ENCODE peak calls at places on chromosomes 11 and 22, in nine cellular contexts. One of them, this sample, is unnamed.

GRCh38 chr11:75152651-75153553 is 2.0 kb downstream of the SLCO2B1 start:
- DNase-seq in A549: no peak
- DNase-seq in HL-60: no peak
- DNase-seq in GM23338: no peak
- DNase-seq in Panc1: no peak
- DNase-seq in coronary artery: no peak
- DNase-seq in PC-3: no peak
- DNase-seq in astrocyte: no peak
- DNase-seq in left ventricle myocardium inferior: no peak
- DNase-seq in this sample: no peak

GRCh38 chr11:120102050-120102861 is 35.7 kb downstream of the TRIM29 start:
- DNase-seq in GM23338: no peak
- DNase-seq in left ventricle myocardium inferior: no peak
- DNase-seq in coronary artery: no peak
- DNase-seq in HL-60: no peak
- DNase-seq in Panc1: no peak
- DNase-seq in A549: no peak
- DNase-seq in astrocyte: no peak
- DNase-seq in PC-3: no peak
- DNase-seq in this sample: no peak

GRCh38 chr22:22410121-22410520 is 98.4 kb downstream of the ZNF280B start:
- DNase-seq in GM23338: no peak
- DNase-seq in Panc1: no peak
- DNase-seq in HL-60: peak
- DNase-seq in coronary artery: no peak
- DNase-seq in left ventricle myocardium inferior: peak
- DNase-seq in PC-3: no peak
- DNase-seq in A549: no peak
- DNase-seq in astrocyte: no peak
- DNase-seq in this sample: no peak

GRCh38 chr11:76553554-76554476 is 109.0 kb downstream of the EMSY start:
- DNase-seq in Panc1: no peak
- DNase-seq in HL-60: no peak
- DNase-seq in GM23338: no peak
- DNase-seq in PC-3: no peak
- DNase-seq in astrocyte: no peak
- DNase-seq in left ventricle myocardium inferior: no peak
- DNase-seq in coronary artery: no peak
- DNase-seq in A549: no peak
- DNase-seq in this sample: no peak

GRCh38 chr11:101128571-101129202 is 926 bp downstream of the PGR start:
- DNase-seq in left ventricle myocardium inferior: no peak
- DNase-seq in PC-3: no peak
- DNase-seq in GM23338: peak
- DNase-seq in Panc1: no peak
- DNase-seq in HL-60: no peak
- DNase-seq in coronary artery: peak
- DNase-seq in A549: no peak
- DNase-seq in astrocyte: no peak
- DNase-seq in this sample: no peak

GRCh38 chr22:46142548-46143490 is 7.5 kb upstream of the PPARA start:
- DNase-seq in coronary artery: no peak
- DNase-seq in Panc1: no peak
- DNase-seq in PC-3: no peak
- DNase-seq in left ventricle myocardium inferior: no peak
- DNase-seq in astrocyte: no peak
- DNase-seq in GM23338: no peak
- DNase-seq in A549: no peak
- DNase-seq in HL-60: no peak
- DNase-seq in this sample: no peak

GRCh38 chr22:17804331-17805080 is 30.2 kb upstream of the BID start:
- DNase-seq in left ventricle myocardium inferior: no peak
- DNase-seq in Panc1: no peak
- DNase-seq in astrocyte: no peak
- DNase-seq in coronary artery: no peak
- DNase-seq in A549: no peak
- DNase-seq in GM23338: no peak
- DNase-seq in PC-3: no peak
- DNase-seq in HL-60: no peak
- DNase-seq in this sample: no peak

GRCh38 chr11:95269402-95269801 is 38.4 kb upstream of the SESN3 start:
- DNase-seq in Panc1: no peak
- DNase-seq in GM23338: no peak
- DNase-seq in A549: no peak
- DNase-seq in PC-3: no peak
- DNase-seq in left ventricle myocardium inferior: no peak
- DNase-seq in HL-60: no peak
- DNase-seq in coronary artery: no peak
- DNase-seq in astrocyte: no peak
- DNase-seq in this sample: no peak

GRCh38 chr11:129354688-129355087 is 21.0 kb upstream of the BARX2 start:
- DNase-seq in coronary artery: no peak
- DNase-seq in HL-60: no peak
- DNase-seq in Panc1: no peak
- DNase-seq in PC-3: no peak
- DNase-seq in astrocyte: no peak
- DNase-seq in left ventricle myocardium inferior: no peak
- DNase-seq in GM23338: no peak
- DNase-seq in A549: no peak
- DNase-seq in this sample: no peak

GRCh38 chr22:46931881-46932280 is 169.4 kb downstream of the TBC1D22A start:
- DNase-seq in coronary artery: no peak
- DNase-seq in left ventricle myocardium inferior: no peak
- DNase-seq in GM23338: no peak
- DNase-seq in A549: no peak
- DNase-seq in astrocyte: peak
- DNase-seq in Panc1: no peak
- DNase-seq in PC-3: peak
- DNase-seq in HL-60: no peak
- DNase-seq in this sample: peak

GRCh38 chr11:128643661-128644060 is 50.2 kb upstream of the FLI1 start:
- DNase-seq in Panc1: no peak
- DNase-seq in left ventricle myocardium inferior: no peak
- DNase-seq in HL-60: no peak
- DNase-seq in A549: no peak
- DNase-seq in astrocyte: no peak
- DNase-seq in PC-3: no peak
- DNase-seq in coronary artery: no peak
- DNase-seq in GM23338: peak
- DNase-seq in this sample: no peak

GRCh38 chr11:2929511-2929879 is 275 bp upstream of the PHLDA2 start:
- DNase-seq in GM23338: no peak
- DNase-seq in HL-60: peak
- DNase-seq in astrocyte: peak
- DNase-seq in PC-3: peak
- DNase-seq in Panc1: no peak
- DNase-seq in coronary artery: no peak
- DNase-seq in A549: peak
- DNase-seq in left ventricle myocardium inferior: no peak
- DNase-seq in this sample: peak

GRCh38 chr22:39999144-39999757 is 4.5 kb downstream of the FAM83F start:
- DNase-seq in GM23338: no peak
- DNase-seq in A549: peak
- DNase-seq in left ventricle myocardium inferior: no peak
- DNase-seq in Panc1: no peak
- DNase-seq in HL-60: no peak
- DNase-seq in coronary artery: peak
- DNase-seq in astrocyte: peak
- DNase-seq in PC-3: no peak
- DNase-seq in this sample: peak

GRCh38 chr22:40006641-40007040 is 11.9 kb downstream of the FAM83F start:
- DNase-seq in coronary artery: no peak
- DNase-seq in astrocyte: no peak
- DNase-seq in GM23338: no peak
- DNase-seq in left ventricle myocardium inferior: no peak
- DNase-seq in PC-3: no peak
- DNase-seq in HL-60: no peak
- DNase-seq in Panc1: no peak
- DNase-seq in A549: no peak
- DNase-seq in this sample: no peak

GRCh38 chr22:49790912-49791311 is 36.8 kb downstream of the BRD1 start:
- DNase-seq in coronary artery: no peak
- DNase-seq in left ventricle myocardium inferior: no peak
- DNase-seq in GM23338: no peak
- DNase-seq in Panc1: no peak
- DNase-seq in PC-3: no peak
- DNase-seq in HL-60: no peak
- DNase-seq in A549: no peak
- DNase-seq in astrocyte: no peak
- DNase-seq in this sample: no peak

GRCh38 chr11:102010776-102011500 is 36.3 kb upstream of the CFAP300 start:
- DNase-seq in GM23338: peak
- DNase-seq in coronary artery: no peak
- DNase-seq in astrocyte: peak
- DNase-seq in A549: peak
- DNase-seq in left ventricle myocardium inferior: peak
- DNase-seq in PC-3: peak
- DNase-seq in Panc1: peak
- DNase-seq in HL-60: no peak
- DNase-seq in this sample: peak

GRCh38 chr11:130634981-130635473 is 186.6 kb downstream of the ADAMTS15 start:
- DNase-seq in left ventricle myocardium inferior: no peak
- DNase-seq in Panc1: peak
- DNase-seq in PC-3: peak
- DNase-seq in GM23338: no peak
- DNase-seq in coronary artery: peak
- DNase-seq in A549: peak
- DNase-seq in astrocyte: peak
- DNase-seq in HL-60: no peak
- DNase-seq in this sample: peak

GRCh38 chr22:47165338-47165931 is 403.0 kb downstream of the TBC1D22A start:
- DNase-seq in PC-3: no peak
- DNase-seq in coronary artery: peak
- DNase-seq in astrocyte: no peak
- DNase-seq in A549: no peak
- DNase-seq in left ventricle myocardium inferior: no peak
- DNase-seq in GM23338: no peak
- DNase-seq in Panc1: no peak
- DNase-seq in HL-60: no peak
- DNase-seq in this sample: no peak

GRCh38 chr11:93700830-93701229 is 39.3 kb downstream of the CEP295 start:
- DNase-seq in A549: no peak
- DNase-seq in coronary artery: no peak
- DNase-seq in left ventricle myocardium inferior: no peak
- DNase-seq in PC-3: no peak
- DNase-seq in astrocyte: peak
- DNase-seq in HL-60: no peak
- DNase-seq in GM23338: no peak
- DNase-seq in Panc1: no peak
- DNase-seq in this sample: no peak

DNA sequence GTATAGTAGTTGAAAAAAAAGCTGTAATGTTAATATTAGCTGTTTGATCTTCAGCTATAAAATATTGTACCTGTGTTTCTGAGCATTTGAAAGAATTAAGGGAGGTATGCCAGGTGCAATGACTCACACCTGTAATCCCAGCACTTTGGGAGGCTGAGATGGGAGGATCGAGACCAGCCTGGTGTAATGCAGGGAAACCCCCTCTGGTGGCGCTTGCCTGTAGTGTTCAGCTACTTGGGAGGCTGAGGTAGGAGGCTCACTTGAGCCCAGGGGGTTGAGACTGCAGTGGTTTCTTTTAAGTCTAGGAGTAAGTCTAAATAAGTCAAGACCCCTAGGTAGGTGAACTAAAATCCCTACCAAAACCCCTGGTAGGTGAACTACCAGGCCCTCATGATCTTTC is 37.1 kb downstream of the TAF1D start:
- DNase-seq in Panc1: no peak
- DNase-seq in HL-60: no peak
- DNase-seq in left ventricle myocardium inferior: no peak
- DNase-seq in GM23338: peak
- DNase-seq in astrocyte: no peak
- DNase-seq in A549: peak
- DNase-seq in coronary artery: no peak
- DNase-seq in PC-3: peak
- DNase-seq in this sample: no peak
- TF ChIP-seq CTCF in Panc1: peak
- TF ChIP-seq CTCF in HL-60: no peak
- TF ChIP-seq CTCF in left ventricle myocardium inferior: no peak
- TF ChIP-seq CTCF in GM23338: peak
- TF ChIP-seq CTCF in astrocyte: no peak
- TF ChIP-seq CTCF in A549: no peak
- TF ChIP-seq CTCF in coronary artery: no peak
- TF ChIP-seq CTCF in PC-3: peak
- TF ChIP-seq CTCF in this sample: no peak

DNA sequence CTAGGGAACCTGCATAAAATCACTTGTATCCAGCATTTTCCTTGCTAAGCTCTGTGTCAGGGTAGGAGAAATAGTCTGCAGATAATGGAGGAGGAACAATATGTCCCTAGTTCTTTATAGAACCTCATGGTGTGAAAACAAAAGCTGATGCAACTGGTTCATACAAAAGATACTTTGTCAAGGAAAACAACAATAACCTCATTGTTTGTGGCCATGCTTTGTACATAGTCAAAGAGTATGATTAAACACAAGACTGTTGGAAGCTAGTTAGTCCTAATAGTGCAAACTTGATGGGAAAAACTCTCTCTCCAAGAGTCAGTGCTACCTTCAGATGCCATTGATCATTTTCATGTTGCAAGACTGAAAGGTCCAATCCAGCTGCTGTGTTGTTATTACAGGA is 20.1 kb upstream of the PLAAT2 start:
- DNase-seq in HL-60: no peak
- DNase-seq in astrocyte: no peak
- DNase-seq in A549: no peak
- DNase-seq in coronary artery: no peak
- DNase-seq in PC-3: no peak
- DNase-seq in Panc1: no peak
- DNase-seq in GM23338: no peak
- DNase-seq in left ventricle myocardium inferior: no peak
- DNase-seq in this sample: no peak
- H3K27ac ChIP-seq in HL-60: no peak
- H3K27ac ChIP-seq in astrocyte: no peak
- H3K27ac ChIP-seq in A549: no peak
- H3K27ac ChIP-seq in coronary artery: no peak
- H3K27ac ChIP-seq in PC-3: no peak
- H3K27ac ChIP-seq in Panc1: no peak
- H3K27ac ChIP-seq in GM23338: peak
- H3K27ac ChIP-seq in left ventricle myocardium inferior: no peak
- H3K27ac ChIP-seq in this sample: no peak

GRCh38 chr11:45847908-45848316 is 637 bp downstream of the CRY2 start:
- DNase-seq in left ventricle myocardium inferior: peak
- DNase-seq in astrocyte: peak
- DNase-seq in A549: peak
- DNase-seq in PC-3: peak
- DNase-seq in Panc1: no peak
- DNase-seq in HL-60: peak
- DNase-seq in coronary artery: no peak
- DNase-seq in GM23338: peak
- DNase-seq in this sample: peak
- TF ChIP-seq CTCF in left ventricle myocardium inferior: peak
- TF ChIP-seq CTCF in astrocyte: no peak
- TF ChIP-seq CTCF in A549: no peak
- TF ChIP-seq CTCF in PC-3: no peak
- TF ChIP-seq CTCF in Panc1: no peak
- TF ChIP-seq CTCF in HL-60: no peak
- TF ChIP-seq CTCF in coronary artery: no peak
- TF ChIP-seq CTCF in GM23338: no peak
- TF ChIP-seq CTCF in this sample: no peak

DNA sequence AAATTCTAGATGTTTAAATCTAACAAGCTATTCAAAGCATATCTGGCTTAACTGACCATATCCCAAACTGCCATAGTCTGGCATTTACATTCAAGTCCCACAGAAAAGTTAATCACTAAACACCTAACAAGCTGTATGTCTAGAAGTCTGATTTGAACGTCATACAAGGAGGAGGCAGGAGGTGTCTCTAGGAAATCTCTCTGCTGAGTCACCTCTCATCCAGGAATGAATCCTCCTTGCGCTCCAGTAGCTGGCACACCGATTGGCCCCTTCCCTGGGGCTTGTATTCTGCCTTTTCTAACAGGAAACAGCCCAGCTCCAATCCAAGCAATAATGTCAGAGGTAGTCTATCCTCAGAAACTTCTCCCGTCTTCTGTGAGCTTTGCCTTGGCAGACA is 31.8 kb downstream of the FEZ1 start:
- DNase-seq in GM23338: no peak
- DNase-seq in Panc1: no peak
- DNase-seq in coronary artery: no peak
- DNase-seq in left ventricle myocardium inferior: no peak
- DNase-seq in PC-3: peak
- DNase-seq in HL-60: no peak
- DNase-seq in A549: peak
- DNase-seq in astrocyte: peak
- DNase-seq in this sample: peak
- H3K27ac ChIP-seq in GM23338: no peak
- H3K27ac ChIP-seq in Panc1: no peak
- H3K27ac ChIP-seq in coronary artery: no peak
- H3K27ac ChIP-seq in left ventricle myocardium inferior: no peak
- H3K27ac ChIP-seq in PC-3: no peak
- H3K27ac ChIP-seq in HL-60: no peak
- H3K27ac ChIP-seq in A549: no peak
- H3K27ac ChIP-seq in astrocyte: no peak
- H3K27ac ChIP-seq in this sample: no peak

This sample was measured in RWPE1.